ENCODE peak calls at places on chromosomes 2 and 18, in eight cellular contexts. U is choroid plexus epithelial cell; C is fibroblast of mammary gland; H is psoas muscle; A is CD8-positive, alpha-beta T cell; S is BJ; G is AG09309; K is Calu3. E is an unnamed sample.

GRCh38 chr2:40364143-40364903 is 87.6 kb downstream of the SLC8A1 start:
- DNase-seq in U (peak), C (peak), H (no peak), A (no peak), S (no peak), G (no peak), K (no peak), E (no peak)

GRCh38 chr2:152456262-152456661 is 121.3 kb downstream of the FMNL2 start:
- DNase-seq in U (peak), C (peak), H (no peak), A (no peak), S (no peak), G (no peak), K (peak), E (no peak)

GRCh38 chr18:13112982-13113381 is 105.6 kb upstream of the LDLRAD4 start:
- DNase-seq in U (peak), C (peak), H (no peak), A (no peak), S (no peak), G (no peak), K (peak), E (no peak)

GRCh38 chr18:2686349-2686968 is 30.9 kb downstream of the SMCHD1 start:
- DNase-seq in U (no peak), C (no peak), H (no peak), A (no peak), S (no peak), G (no peak), K (no peak), E (no peak)

GRCh38 chr2:156339110-156339847 is 6.8 kb upstream of the NR4A2 start:
- DNase-seq in U (no peak), C (no peak), H (no peak), A (no peak), S (no peak), G (no peak), K (no peak), E (no peak)

GRCh38 chr2:20561703-20562454 is 89.0 kb downstream of the HS1BP3 start:
- DNase-seq in U (peak), C (peak), H (no peak), A (no peak), S (peak), G (no peak), K (no peak), E (no peak)

GRCh38 chr18:45785015-45785597 is 40.4 kb upstream of the SIGLEC15 start:
- DNase-seq in U (peak), C (peak), H (no peak), A (no peak), S (no peak), G (no peak), K (no peak), E (no peak)

GRCh38 chr2:24881623-24882022 is 38.4 kb downstream of the ADCY3 start:
- DNase-seq in U (no peak), C (no peak), H (no peak), A (no peak), S (no peak), G (no peak), K (no peak), E (no peak)

GRCh38 chr18:22783662-22784076 is 149.5 kb upstream of the RBBP8 start:
- DNase-seq in U (no peak), C (no peak), H (no peak), A (no peak), S (no peak), G (no peak), K (no peak), E (no peak)

GRCh38 chr2:206856474-206856873 is 82.8 kb upstream of the CPO start:
- DNase-seq in U (peak), C (peak), H (no peak), A (no peak), S (no peak), G (peak), K (no peak), E (no peak)

GRCh38 chr18:74382481-74382880 is 66.8 kb downstream of the C18orf63 start:
- DNase-seq in U (no peak), C (no peak), H (no peak), A (no peak), S (no peak), G (no peak), K (no peak), E (no peak)

GRCh38 chr2:240628507-240629418 is 3.5 kb downstream of the GPR35 start:
- DNase-seq in U (no peak), C (no peak), H (peak), A (no peak), S (no peak), G (no peak), K (no peak), E (no peak)

GRCh38 chr2:54052825-54053718 is 62.3 kb upstream of the ACYP2 start:
- DNase-seq in U (no peak), C (peak), H (no peak), A (no peak), S (no peak), G (no peak), K (no peak), E (no peak)

GRCh38 chr2:153641046-153641445 is 162.5 kb upstream of the RPRM start:
- DNase-seq in U (no peak), C (no peak), H (no peak), A (no peak), S (no peak), G (no peak), K (no peak), E (no peak)

GRCh38 chr2:133652407-133652806 is 84.1 kb upstream of the NCKAP5 start:
- DNase-seq in U (peak), C (no peak), H (no peak), A (no peak), S (no peak), G (no peak), K (no peak), E (no peak)

GRCh38 chr2:113979172-113980128 is 89.6 kb downstream of the ACTR3 start:
- DNase-seq in U (no peak), C (no peak), H (no peak), A (peak), S (no peak), G (no peak), K (no peak), E (peak)

GRCh38 chr2:47767880-47768609 is 14.9 kb upstream of the MSH6 start:
- DNase-seq in U (peak), C (peak), H (peak), A (peak), S (no peak), G (no peak), K (peak), E (peak)

GRCh38 chr2:85089464-85090072 is 43.6 kb upstream of the TCF7L1 start:
- DNase-seq in U (no peak), C (no peak), H (no peak), A (no peak), S (no peak), G (no peak), K (no peak), E (no peak)

GRCh38 chr2:138382672-138383071 is 118.9 kb upstream of the SPOPL start:
- DNase-seq in U (no peak), C (no peak), H (no peak), A (no peak), S (no peak), G (no peak), K (no peak), E (no peak)

GRCh38 chr2:240197439-240198139 is 57.1 kb upstream of the OTOS start:
- DNase-seq in U (no peak), C (no peak), H (no peak), A (no peak), S (no peak), G (no peak), K (no peak), E (no peak)

GRCh38 chr2:152715854-152716428 is 1.3 kb downstream of the PRPF40A start:
- DNase-seq in U (peak), C (peak), H (no peak), A (no peak), S (no peak), G (no peak), K (peak), E (no peak)

GRCh38 chr18:54983041-54983686 is 23.9 kb upstream of the CCDC68 start:
- DNase-seq in U (peak), C (peak), H (no peak), A (no peak), S (peak), G (peak), K (peak), E (peak)

GRCh38 chr2:119389615-119390306 is 23.0 kb downstream of the DBI start:
- DNase-seq in U (peak), C (peak), H (peak), A (no peak), S (no peak), G (peak), K (peak), E (no peak)

GRCh38 chr2:215811409-215812355 is 201.7 kb downstream of the MREG start:
- DNase-seq in U (no peak), C (no peak), H (no peak), A (no peak), S (no peak), G (no peak), K (no peak), E (peak)

GRCh38 chr2:47541848-47542450 is 139.0 kb downstream of the MSH2 start:
- DNase-seq in U (peak), C (no peak), H (no peak), A (no peak), S (no peak), G (no peak), K (no peak), E (no peak)

GRCh38 chr2:168118733-168119518 is 128.5 kb downstream of the STK39 start:
- DNase-seq in U (peak), C (peak), H (no peak), A (no peak), S (peak), G (peak), K (peak), E (no peak)

GRCh38 chr2:30031184-30031583 is 109.8 kb upstream of the ALK start:
- DNase-seq in U (no peak), C (no peak), H (no peak), A (no peak), S (no peak), G (no peak), K (no peak), E (no peak)

GRCh38 chr2:64748561-64748960 is 94.8 kb upstream of the SERTAD2 start:
- DNase-seq in U (no peak), C (no peak), H (no peak), A (no peak), S (no peak), G (no peak), K (no peak), E (no peak)

GRCh38 chr2:20499387-20499786 is 52.5 kb downstream of the RHOB start:
- DNase-seq in U (no peak), C (no peak), H (peak), A (no peak), S (no peak), G (no peak), K (no peak), E (no peak)

DNA sequence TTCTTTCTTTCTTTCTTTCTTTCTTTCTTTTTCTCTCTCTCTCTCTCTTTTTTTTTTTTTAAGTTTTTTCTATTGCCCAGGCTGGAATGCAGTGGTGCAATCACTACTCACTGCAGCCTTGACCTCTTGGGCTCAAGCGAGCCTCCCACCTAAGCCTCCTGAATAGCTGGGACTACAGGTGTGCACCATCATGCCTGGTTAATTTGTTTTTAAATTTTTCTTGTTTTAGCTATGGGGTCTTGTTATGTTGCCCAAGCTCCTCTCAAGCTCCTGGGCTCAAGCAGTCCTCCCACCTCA is 19.4 kb upstream of the CCDC88A start:
- DNase-seq in U (no peak), C (no peak), H (no peak), A (no peak), S (no peak), G (no peak), K (no peak), E (no peak)
- TF ChIP-seq CTCF in U (no peak), C (no peak), H (no peak), A (no peak), S (no peak), G (no peak), K (no peak), E (no peak)

GRCh38 chr18:79585395-79586370 is 93.9 kb upstream of the CTDP1 start:
- DNase-seq in U (no peak), C (no peak), H (peak), A (no peak), S (no peak), G (no peak), K (no peak), E (no peak)
- TF ChIP-seq CTCF in U (peak), C (no peak), H (no peak), A (no peak), S (no peak), G (no peak), K (no peak), E (no peak)

GRCh38 chr18:79662051-79662450 is 17.6 kb upstream of the CTDP1 start:
- DNase-seq in U (no peak), C (no peak), H (no peak), A (no peak), S (no peak), G (no peak), K (no peak), E (no peak)

GRCh38 chr18:79659733-79660132 is 19.9 kb upstream of the CTDP1 start:
- DNase-seq in U (no peak), C (no peak), H (no peak), A (no peak), S (no peak), G (no peak), K (no peak), E (no peak)

DNA sequence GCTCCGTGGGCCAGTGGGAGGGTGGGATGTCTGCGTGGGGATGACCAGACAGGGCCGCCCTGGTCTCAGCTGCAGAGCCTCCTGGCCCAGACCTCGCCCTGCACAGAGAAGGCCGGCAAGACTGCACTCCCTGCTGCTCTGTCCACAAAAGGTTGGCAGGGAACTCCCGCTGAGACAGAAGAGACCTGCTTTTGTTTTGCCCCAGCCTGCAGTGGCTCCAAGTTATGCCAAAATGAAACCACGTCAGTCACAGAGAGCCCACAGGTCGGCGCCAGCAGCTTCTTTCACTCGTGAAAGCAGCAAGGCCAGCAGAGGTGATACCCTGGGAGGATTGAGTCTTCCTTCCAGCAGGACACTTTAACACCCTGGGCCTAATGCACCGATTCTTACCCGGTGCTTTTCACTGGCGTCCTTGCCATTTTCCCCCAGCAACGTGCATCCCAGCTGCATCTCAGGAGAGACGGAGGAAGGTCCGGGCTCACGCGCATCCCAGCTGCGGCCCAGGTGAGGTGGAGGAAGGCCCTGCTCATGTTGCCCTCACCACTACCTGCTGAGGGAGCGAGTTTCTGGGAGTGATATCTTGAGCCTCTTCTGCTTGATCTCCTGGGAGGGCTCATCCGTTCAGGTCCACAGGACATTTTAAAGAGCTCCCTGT is 22.1 kb upstream of the CTDP1 start:
- DNase-seq in U (peak), C (no peak), H (no peak), A (no peak), S (no peak), G (no peak), K (no peak), E (no peak)
- TF ChIP-seq CTCF in U (peak), C (no peak), H (no peak), A (no peak), S (no peak), G (no peak), K (no peak), E (no peak)

GRCh38 chr18:41745166-41746049 is 209.6 kb upstream of the PIK3C3 start:
- DNase-seq in U (peak), C (peak), H (no peak), A (no peak), S (no peak), G (no peak), K (peak), E (peak)
- TF ChIP-seq CTCF in U (peak), C (peak), H (peak), A (no peak), S (peak), G (peak), K (peak), E (peak)

DNA sequence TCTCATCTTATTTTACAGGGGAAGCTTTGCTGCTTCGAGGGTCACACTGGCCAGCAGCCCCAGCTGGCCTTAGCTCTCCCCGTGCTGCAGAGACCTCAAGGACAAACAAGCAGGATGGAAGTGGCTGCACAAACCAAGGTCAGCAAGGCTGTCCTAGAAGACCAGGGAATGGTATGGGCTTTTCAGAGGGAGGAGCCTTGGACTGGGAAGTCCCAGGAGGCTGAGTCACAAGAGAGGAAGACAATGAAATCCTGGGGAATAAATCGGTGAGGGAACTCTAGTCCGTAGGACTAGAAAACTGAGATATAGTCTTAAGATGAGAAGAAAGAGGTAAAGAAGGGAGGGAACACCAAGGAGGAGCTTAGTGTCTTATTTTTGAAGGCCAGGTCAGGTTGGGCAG is 15.7 kb downstream of the CREG2 start:
- DNase-seq in U (no peak), C (no peak), H (no peak), A (no peak), S (no peak), G (no peak), K (no peak), E (no peak)
- TF ChIP-seq CTCF in U (no peak), C (no peak), H (no peak), A (no peak), S (no peak), G (no peak), K (no peak), E (no peak)

DNA sequence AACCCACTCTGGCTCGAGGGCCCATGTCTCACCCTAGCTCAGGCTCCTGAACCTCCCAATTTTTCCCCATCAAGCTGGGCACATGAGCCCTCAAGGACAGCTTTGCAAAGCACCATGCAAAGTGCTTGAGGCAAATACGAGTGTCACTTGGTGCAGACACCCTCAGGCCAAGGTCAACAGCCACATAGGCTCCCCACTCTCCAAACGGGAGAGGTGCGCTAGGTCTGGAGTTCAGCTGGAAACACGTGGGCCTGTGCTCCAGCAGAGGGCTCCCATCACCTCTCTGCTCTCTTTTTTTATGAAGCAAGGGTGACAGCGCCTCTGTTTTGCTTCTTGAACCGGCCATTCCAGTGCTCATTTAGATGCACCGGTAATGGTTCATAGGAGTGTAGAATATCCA is 11.9 kb upstream of the ARHGAP25 start:
- DNase-seq in U (no peak), C (no peak), H (no peak), A (no peak), S (no peak), G (no peak), K (no peak), E (no peak)
- TF ChIP-seq CTCF in U (peak), C (no peak), H (no peak), A (no peak), S (peak), G (no peak), K (no peak), E (no peak)

GRCh38 chr2:1742680-1743395 is 1.5 kb downstream of the PXDN start:
- DNase-seq in U (peak), C (peak), H (peak), A (no peak), S (peak), G (no peak), K (no peak), E (no peak)

GRCh38 chr2:1744151-1744445 is 217 bp downstream of the PXDN start:
- DNase-seq in U (no peak), C (no peak), H (no peak), A (no peak), S (no peak), G (no peak), K (no peak), E (no peak)

GRCh38 chr2:1745171-1746023 is 1.1 kb upstream of the PXDN start:
- DNase-seq in U (no peak), C (no peak), H (no peak), A (no peak), S (no peak), G (no peak), K (no peak), E (no peak)

GRCh38 chr2:1743396-1744150 is 742 bp downstream of the PXDN start:
- DNase-seq in U (peak), C (peak), H (no peak), A (no peak), S (no peak), G (no peak), K (no peak), E (no peak)

DNA sequence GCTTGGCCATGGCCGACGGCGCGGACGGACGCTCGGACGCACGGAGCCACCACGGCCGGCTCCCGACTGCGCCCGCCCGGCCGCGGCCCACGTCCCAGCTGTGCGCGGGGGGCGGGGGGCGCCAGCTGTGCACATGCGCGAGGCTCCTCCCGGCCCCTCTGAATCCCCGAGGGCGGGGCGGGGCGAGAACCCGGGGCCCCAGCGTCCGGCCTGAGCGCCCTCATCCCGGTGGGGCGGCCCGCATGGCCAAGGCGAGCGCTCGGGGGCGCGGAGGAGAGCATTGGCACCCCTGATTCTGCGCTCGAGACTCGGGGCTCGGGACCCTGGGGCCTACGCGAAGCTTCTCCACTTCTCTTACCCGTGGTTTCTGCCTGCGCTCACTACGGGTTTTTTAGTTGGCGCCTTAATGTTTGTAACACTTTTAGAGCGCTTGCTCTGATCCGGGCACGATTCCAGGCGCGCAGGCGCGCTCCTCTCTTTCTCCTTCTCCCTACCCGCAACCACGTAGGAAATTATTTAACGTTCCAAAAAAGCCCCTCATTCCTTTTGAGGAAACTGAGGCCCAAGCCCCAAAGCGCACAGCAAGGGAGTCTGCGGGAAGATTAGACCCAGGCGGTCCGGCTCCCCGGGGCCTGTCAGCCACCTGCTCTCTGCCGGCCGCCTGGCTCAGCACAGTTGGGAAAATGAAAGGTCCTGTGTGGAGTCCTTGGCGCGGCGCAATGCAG is at the start of gene PXDN:
- DNase-seq in U (peak), C (peak), H (peak), A (no peak), S (no peak), G (no peak), K (no peak), E (no peak)
- TF ChIP-seq CTCF in U (no peak), C (no peak), H (no peak), A (no peak), S (no peak), G (no peak), K (no peak), E (no peak)

GRCh38 chr18:26473721-26474120 is 74.6 kb downstream of the KCTD1 start:
- DNase-seq in U (no peak), C (no peak), H (no peak), A (no peak), S (no peak), G (no peak), K (no peak), E (no peak)
- TF ChIP-seq CTCF in U (no peak), C (no peak), H (no peak), A (no peak), S (no peak), G (no peak), K (no peak), E (no peak)

GRCh38 chr18:33898427-33898826 is 320.4 kb downstream of the ASXL3 start:
- DNase-seq in U (no peak), C (no peak), H (no peak), A (no peak), S (no peak), G (no peak), K (no peak), E (no peak)

GRCh38 chr18:33906046-33906445 is 318.7 kb downstream of the NOL4 start:
- DNase-seq in U (peak), C (peak), H (no peak), A (no peak), S (no peak), G (no peak), K (no peak), E (no peak)

GRCh38 chr18:33901894-33902512 is 322.7 kb downstream of the NOL4 start:
- DNase-seq in U (no peak), C (no peak), H (no peak), A (no peak), S (no peak), G (no peak), K (no peak), E (no peak)

GRCh38 chr18:33900638-33901037 is 322.6 kb downstream of the ASXL3 start:
- DNase-seq in U (no peak), C (no peak), H (no peak), A (no peak), S (no peak), G (no peak), K (no peak), E (no peak)
- TF ChIP-seq CTCF in U (no peak), C (no peak), H (no peak), A (no peak), S (no peak), G (no peak), K (no peak), E (no peak)

E was measured in GM13976.